ENCODE peak calls at places on chromosomes 7 and 10, in five cellular contexts. R is IMR-90, Y is K562, X is HepG2, K is GM12878. N is an unnamed sample.

GRCh38 chr10:98172495-98172894 is 38.0 kb downstream of the R3HCC1L start:
- DNase-seq in K (no peak), R (no peak), X (no peak), Y (no peak), N (no peak)

GRCh38 chr10:78412605-78413004 is 378.9 kb downstream of the RPS24 start:
- DNase-seq in Y (no peak), R (no peak), X (no peak), K (no peak), N (no peak)

GRCh38 chr10:58350619-58351323 is 16.0 kb downstream of the UBE2D1 start:
- DNase-seq in K (no peak), X (peak), Y (no peak), R (peak), N (no peak)

GRCh38 chr10:110268442-110268841 is 36.3 kb downstream of the SMNDC1 start:
- DNase-seq in K (no peak), Y (no peak), X (no peak), R (no peak), N (no peak)

GRCh38 chr7:140656548-140657515 is 15.9 kb upstream of the ADCK2 start:
- DNase-seq in K (no peak), R (peak), Y (no peak), X (peak), N (no peak)

GRCh38 chr7:27132214-27132613 is 1.7 kb upstream of the HOXA4 start:
- DNase-seq in K (no peak), X (no peak), R (no peak), Y (no peak), N (no peak)

GRCh38 chr10:95364342-95364741 is 73.5 kb upstream of the PDLIM1 start:
- DNase-seq in X (no peak), Y (no peak), K (no peak), R (no peak), N (no peak)

GRCh38 chr7:6729492-6730342 is 23.0 kb upstream of the ZNF12 start:
- DNase-seq in X (peak), K (peak), Y (peak), R (peak), N (peak)

GRCh38 chr7:151852486-151853396 is 24.2 kb downstream of the PRKAG2 start:
- DNase-seq in X (no peak), R (no peak), K (no peak), Y (no peak), N (no peak)

GRCh38 chr10:47295411-47295810 is 4.6 kb upstream of the GDF10 start:
- DNase-seq in X (no peak), R (no peak), K (no peak), Y (no peak), N (no peak)

GRCh38 chr7:117728858-117729257 is 144.4 kb downstream of the CTTNBP2 start:
- DNase-seq in Y (no peak), K (peak), X (no peak), R (no peak), N (no peak)

GRCh38 chr10:64507869-64508609 is 986.8 kb downstream of the REEP3 start:
- DNase-seq in Y (peak), R (no peak), X (no peak), K (no peak), N (no peak)

GRCh38 chr10:6578221-6579192 is 1.6 kb downstream of the PRKCQ start:
- DNase-seq in K (no peak), R (no peak), Y (peak), X (no peak), N (no peak)

GRCh38 chr7:4015996-4016395 is 666.1 kb upstream of the FOXK1 start:
- DNase-seq in X (no peak), K (no peak), Y (no peak), R (no peak), N (no peak)

GRCh38 chr7:106848851-106849442 is 16.1 kb upstream of the PIK3CG start:
- DNase-seq in K (no peak), R (peak), X (no peak), Y (peak), N (no peak)

GRCh38 chr10:80205478-80206276 is at the start of gene ANXA11:
- DNase-seq in K (peak), Y (peak), R (peak), X (peak), N (peak)

GRCh38 chr10:80203835-80204148 is 1.5 kb downstream of the ANXA11 start:
- DNase-seq in Y (no peak), K (no peak), R (no peak), X (no peak), N (no peak)

GRCh38 chr10:80206277-80206655 is 929 bp upstream of the ANXA11 start:
- DNase-seq in K (no peak), R (no peak), Y (no peak), X (no peak), N (no peak)

GRCh38 chr10:80204193-80204714 is 1.1 kb downstream of the ANXA11 start:
- DNase-seq in R (no peak), K (no peak), Y (no peak), X (peak), N (no peak)

GRCh38 chr10:80204801-80205477 is 398 bp downstream of the ANXA11 start:
- DNase-seq in X (no peak), K (no peak), R (peak), Y (peak), N (peak)
- TF ChIP-seq MXI1 in X (no peak), K (no peak), R (no peak), Y (no peak), N (no peak)

GRCh38 chr10:68135922-68136718 is 26.8 kb downstream of the MYPN start:
- DNase-seq in K (no peak), X (no peak), R (peak), Y (no peak), N (no peak)
- TF ChIP-seq MXI1 in K (no peak), X (no peak), R (no peak), Y (no peak), N (no peak)

GRCh38 chr7:142454862-142455261 is 197.0 kb upstream of the PRSS58 start:
- DNase-seq in K (no peak), R (no peak), X (no peak), Y (no peak), N (no peak)
- TF ChIP-seq MXI1 in K (no peak), R (no peak), X (no peak), Y (no peak), N (no peak)

DNA sequence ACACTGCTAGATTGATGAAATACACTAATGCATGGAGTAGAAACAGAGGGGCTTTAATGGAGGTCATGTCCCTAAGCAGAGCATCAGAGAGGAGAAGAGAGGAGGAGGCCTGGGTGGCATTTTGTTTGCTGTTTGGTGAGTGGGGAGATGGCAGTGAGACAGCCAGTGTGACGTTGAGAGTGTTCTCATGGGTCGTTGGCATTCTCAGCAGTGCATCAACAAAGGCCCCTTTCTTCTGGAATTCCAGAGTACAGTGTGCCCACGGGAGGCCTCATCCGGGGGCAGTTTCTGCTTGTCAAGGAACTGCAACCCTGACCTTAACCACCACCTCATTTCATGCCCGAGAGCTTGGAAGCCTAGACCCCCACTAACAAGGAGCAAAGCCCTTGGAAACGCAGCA is 92.8 kb downstream of the CELF2 start:
- DNase-seq in X (no peak), Y (no peak), K (no peak), R (no peak), N (no peak)
- TF ChIP-seq MXI1 in X (no peak), Y (no peak), K (no peak), R (no peak), N (no peak)

GRCh38 chr7:13850185-13850752 is 139.2 kb downstream of the ETV1 start:
- DNase-seq in R (peak), K (peak), X (no peak), Y (peak), N (peak)
- TF ChIP-seq MXI1 in R (no peak), K (no peak), X (no peak), Y (no peak), N (no peak)

GRCh38 chr7:42155836-42156540 is 81.0 kb downstream of the GLI3 start:
- DNase-seq in K (no peak), X (no peak), R (peak), Y (no peak), N (no peak)
- TF ChIP-seq MXI1 in K (no peak), X (no peak), R (no peak), Y (no peak), N (no peak)

GRCh38 chr7:75599244-75599771 is 107.2 kb downstream of the SPDYE5 start:
- DNase-seq in K (no peak), X (no peak), R (no peak), Y (no peak), N (peak)
- TF ChIP-seq MXI1 in K (no peak), X (no peak), R (no peak), Y (no peak), N (no peak)

DNA sequence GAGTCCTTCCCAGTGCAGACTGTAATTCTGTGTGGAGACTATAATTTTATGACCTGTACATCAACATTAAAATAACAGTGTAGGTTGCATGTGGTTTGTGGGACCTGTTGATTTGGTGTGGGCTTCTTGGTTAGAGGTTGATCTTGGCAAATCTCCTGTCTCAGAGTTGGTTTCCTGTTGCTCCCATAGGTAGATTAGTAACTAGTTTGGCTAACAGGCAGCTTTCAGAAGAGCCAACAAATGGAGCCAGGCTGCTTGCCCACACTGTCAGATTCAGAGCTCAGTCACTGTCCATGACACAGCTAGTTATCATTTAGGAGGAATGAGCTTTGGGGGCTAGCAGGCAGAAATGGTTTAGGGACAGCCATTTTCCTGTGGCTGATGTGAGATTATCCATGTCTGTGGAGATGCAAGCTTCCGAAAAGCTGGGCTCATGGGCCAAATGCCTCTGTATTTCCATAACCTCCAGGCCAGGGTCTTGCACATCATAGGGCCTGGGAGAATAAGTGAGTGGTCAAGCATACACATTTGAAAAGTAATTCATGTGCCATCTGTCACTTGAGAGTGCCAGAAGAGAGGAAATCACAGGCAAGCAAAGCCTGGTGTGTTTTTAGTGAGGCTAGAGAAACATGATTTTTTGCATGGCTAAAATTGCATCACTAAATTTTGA is 33.4 kb downstream of the CCM2 start:
- DNase-seq in R (peak), X (no peak), K (no peak), Y (peak), N (peak)
- TF ChIP-seq MXI1 in R (no peak), X (no peak), K (no peak), Y (no peak), N (no peak)

GRCh38 chr10:93065675-93066543 is 5.3 kb downstream of the CYP26C1 start:
- DNase-seq in Y (no peak), K (no peak), R (no peak), X (no peak), N (peak)

GRCh38 chr10:93066544-93066913 is 5.9 kb downstream of the CYP26C1 start:
- DNase-seq in Y (no peak), X (no peak), R (no peak), K (no peak), N (peak)

GRCh38 chr10:93063977-93064660 is 3.5 kb downstream of the CYP26C1 start:
- DNase-seq in X (no peak), Y (no peak), K (no peak), R (no peak), N (no peak)

GRCh38 chr10:93063217-93063976 is 2.8 kb downstream of the CYP26C1 start:
- DNase-seq in Y (no peak), K (no peak), X (no peak), R (no peak), N (peak)

DNA sequence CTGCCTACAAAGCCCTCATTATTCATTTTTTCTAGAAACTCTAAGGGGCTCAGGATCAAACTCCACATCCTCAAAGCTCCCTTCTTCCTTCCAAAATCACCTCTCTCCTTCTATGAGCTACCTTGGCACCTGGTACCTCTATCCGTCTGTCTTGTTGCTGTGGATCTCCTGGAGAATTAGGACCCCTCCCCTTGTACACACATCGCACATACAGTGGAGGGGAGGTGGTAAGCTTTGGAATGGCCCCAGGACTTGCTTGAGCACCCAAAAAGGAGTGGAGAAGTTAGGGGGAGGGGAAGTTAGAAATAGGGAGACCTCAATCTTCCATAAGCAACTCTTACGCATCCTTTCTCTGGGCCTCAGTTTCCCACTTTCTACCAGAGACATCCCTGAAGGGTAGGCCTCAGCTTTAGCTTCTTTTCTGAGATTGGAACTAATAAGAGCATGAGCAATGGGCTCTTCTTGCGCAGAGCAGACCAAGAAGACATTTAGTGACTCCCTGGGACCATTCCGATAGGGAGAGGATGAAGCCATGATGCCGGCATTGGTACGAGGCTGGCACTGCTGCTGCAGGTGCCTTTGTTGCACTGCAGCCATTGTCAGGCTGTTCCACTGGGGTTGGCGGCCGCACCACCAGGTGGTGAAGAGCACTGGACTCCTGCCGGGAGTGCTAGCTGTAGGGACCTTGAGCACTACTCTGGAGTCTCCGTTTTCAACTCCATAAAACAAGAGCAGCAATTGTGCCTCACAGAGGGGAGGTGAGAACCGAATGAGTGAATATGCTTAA is 4.5 kb downstream of the CYP26C1 start:
- DNase-seq in R (no peak), K (no peak), Y (no peak), X (no peak), N (peak)
- TF ChIP-seq MXI1 in R (no peak), K (no peak), Y (no peak), X (no peak), N (no peak)

GRCh38 chr10:132785433-132786278 is at the start of gene NKX6-2:
- DNase-seq in K (no peak), R (no peak), X (no peak), Y (no peak), N (peak)

GRCh38 chr10:132783865-132784581 is 1.9 kb downstream of the NKX6-2 start:
- DNase-seq in X (no peak), R (no peak), Y (no peak), K (no peak), N (no peak)

GRCh38 chr10:132781556-132781955 is 4.4 kb downstream of the NKX6-2 start:
- DNase-seq in K (no peak), X (no peak), R (no peak), Y (no peak), N (no peak)

GRCh38 chr10:132784582-132785432 is 1.1 kb downstream of the NKX6-2 start:
- DNase-seq in K (no peak), Y (no peak), R (no peak), X (no peak), N (no peak)

GRCh38 chr10:132783165-132783736 is 2.7 kb downstream of the NKX6-2 start:
- DNase-seq in Y (no peak), R (no peak), K (no peak), X (no peak), N (no peak)
- TF ChIP-seq MXI1 in Y (no peak), R (no peak), K (no peak), X (no peak), N (no peak)